ENCODE peak calls at places on chromosome 14, in five cellular contexts. One of them, this sample, is unnamed.
A peak's percentile ranks its signal among the peaks of the same experiment; 100 is the strongest.

GRCh38 chr14:95045836-95046430 is 111.4 kb downstream of the DICER1 start:
- DNase-seq in CD8-positive, alpha-beta memory T cell: no peak
- DNase-seq in IMR-90: no peak
- DNase-seq in PC-3: no peak
- DNase-seq in mammary epithelial cell: no peak
- DNase-seq in this sample: no peak

GRCh38 chr14:105885561-105886320 is 359.4 kb downstream of the TMEM121 start:
- DNase-seq in PC-3: no peak
- DNase-seq in CD8-positive, alpha-beta memory T cell: no peak
- DNase-seq in mammary epithelial cell: no peak
- DNase-seq in IMR-90: no peak
- DNase-seq in this sample: no peak

GRCh38 chr14:52801014-52801708 is 9.8 kb upstream of the GNPNAT1 start:
- DNase-seq in CD8-positive, alpha-beta memory T cell: no peak
- DNase-seq in IMR-90: peak; percentile 92
- DNase-seq in mammary epithelial cell: no peak
- DNase-seq in PC-3: peak; percentile 78
- DNase-seq in this sample: no peak

GRCh38 chr14:33790996-33791395 is 159.9 kb downstream of the EGLN3 start:
- DNase-seq in IMR-90: no peak
- DNase-seq in CD8-positive, alpha-beta memory T cell: no peak
- DNase-seq in PC-3: no peak
- DNase-seq in mammary epithelial cell: no peak
- DNase-seq in this sample: no peak

GRCh38 chr14:28886940-28887339 is 120.4 kb downstream of the FOXG1 start:
- DNase-seq in mammary epithelial cell: no peak
- DNase-seq in PC-3: no peak
- DNase-seq in IMR-90: no peak
- DNase-seq in CD8-positive, alpha-beta memory T cell: no peak
- DNase-seq in this sample: no peak

GRCh38 chr14:24058260-24058950 is 6.6 kb downstream of the CARMIL3 start:
- DNase-seq in PC-3: peak; percentile 84
- DNase-seq in CD8-positive, alpha-beta memory T cell: peak; percentile 49
- DNase-seq in mammary epithelial cell: peak; percentile 50
- DNase-seq in IMR-90: peak; percentile 64
- DNase-seq in this sample: peak; percentile 86

GRCh38 chr14:99100871-99101270 is 171.1 kb downstream of the BCL11B start:
- DNase-seq in mammary epithelial cell: no peak
- DNase-seq in CD8-positive, alpha-beta memory T cell: no peak
- DNase-seq in IMR-90: no peak
- DNase-seq in PC-3: no peak
- DNase-seq in this sample: no peak

GRCh38 chr14:65414961-65415589 is 2.5 kb downstream of the FUT8 start:
- DNase-seq in CD8-positive, alpha-beta memory T cell: peak; percentile 15
- DNase-seq in IMR-90: peak; percentile 50
- DNase-seq in PC-3: peak; percentile 57
- DNase-seq in mammary epithelial cell: no peak
- DNase-seq in this sample: no peak

GRCh38 chr14:25518347-25518746 is 468.4 kb upstream of the STXBP6 start:
- DNase-seq in CD8-positive, alpha-beta memory T cell: no peak
- DNase-seq in IMR-90: no peak
- DNase-seq in PC-3: no peak
- DNase-seq in mammary epithelial cell: no peak
- DNase-seq in this sample: no peak

GRCh38 chr14:52949711-52950409 is 990 bp downstream of the FERMT2 start:
- DNase-seq in IMR-90: peak; percentile 46
- DNase-seq in CD8-positive, alpha-beta memory T cell: peak; percentile 5
- DNase-seq in PC-3: peak; percentile 68
- DNase-seq in mammary epithelial cell: peak; percentile 68
- DNase-seq in this sample: peak; percentile 47

GRCh38 chr14:105939810-105940508 is 413.6 kb downstream of the TMEM121 start:
- DNase-seq in mammary epithelial cell: no peak
- DNase-seq in CD8-positive, alpha-beta memory T cell: no peak
- DNase-seq in IMR-90: no peak
- DNase-seq in PC-3: no peak
- DNase-seq in this sample: no peak

GRCh38 chr14:96727980-96728717 is 69.0 kb upstream of the VRK1 start:
- DNase-seq in PC-3: no peak
- DNase-seq in mammary epithelial cell: no peak
- DNase-seq in CD8-positive, alpha-beta memory T cell: no peak
- DNase-seq in IMR-90: no peak
- DNase-seq in this sample: no peak

GRCh38 chr14:102733326-102733725 is 43.9 kb upstream of the TRAF3 start:
- DNase-seq in PC-3: no peak
- DNase-seq in CD8-positive, alpha-beta memory T cell: no peak
- DNase-seq in IMR-90: no peak
- DNase-seq in mammary epithelial cell: no peak
- DNase-seq in this sample: no peak

GRCh38 chr14:98692832-98693231 is 579.2 kb downstream of the BCL11B start:
- DNase-seq in mammary epithelial cell: peak; percentile 41
- DNase-seq in PC-3: no peak
- DNase-seq in IMR-90: no peak
- DNase-seq in CD8-positive, alpha-beta memory T cell: no peak
- DNase-seq in this sample: no peak

GRCh38 chr14:61438036-61438435 is 116.7 kb downstream of the PRKCH start:
- DNase-seq in mammary epithelial cell: no peak
- DNase-seq in IMR-90: no peak
- DNase-seq in PC-3: no peak
- DNase-seq in CD8-positive, alpha-beta memory T cell: no peak
- DNase-seq in this sample: no peak

GRCh38 chr14:35571598-35571997 is 37.6 kb downstream of the INSM2 start:
- DNase-seq in IMR-90: no peak
- DNase-seq in CD8-positive, alpha-beta memory T cell: no peak
- DNase-seq in mammary epithelial cell: no peak
- DNase-seq in PC-3: no peak
- DNase-seq in this sample: no peak

GRCh38 chr14:76546426-76547221 is 170.7 kb downstream of the ESRRB start:
- DNase-seq in mammary epithelial cell: peak; percentile 61
- DNase-seq in CD8-positive, alpha-beta memory T cell: no peak
- DNase-seq in PC-3: peak; percentile 29
- DNase-seq in IMR-90: no peak
- DNase-seq in this sample: no peak

GRCh38 chr14:94098359-94098758 is 12.2 kb upstream of the IFI27 start:
- DNase-seq in CD8-positive, alpha-beta memory T cell: no peak
- DNase-seq in PC-3: no peak
- DNase-seq in mammary epithelial cell: no peak
- DNase-seq in IMR-90: no peak
- DNase-seq in this sample: no peak

GRCh38 chr14:73059326-73059725 is 992 bp downstream of the RBM25 start:
- DNase-seq in CD8-positive, alpha-beta memory T cell: no peak
- DNase-seq in mammary epithelial cell: no peak
- DNase-seq in IMR-90: peak; percentile 16
- DNase-seq in PC-3: no peak
- DNase-seq in this sample: no peak

GRCh38 chr14:54348923-54349615 is 47.7 kb upstream of the CDKN3 start:
- DNase-seq in mammary epithelial cell: no peak
- DNase-seq in IMR-90: peak; percentile 23
- DNase-seq in CD8-positive, alpha-beta memory T cell: no peak
- DNase-seq in PC-3: no peak
- DNase-seq in this sample: no peak

GRCh38 chr14:60680511-60680910 is 31.2 kb upstream of the SIX1 start:
- DNase-seq in IMR-90: no peak
- DNase-seq in CD8-positive, alpha-beta memory T cell: no peak
- DNase-seq in PC-3: no peak
- DNase-seq in mammary epithelial cell: no peak
- DNase-seq in this sample: no peak

GRCh38 chr14:71591929-71592328 is 340.3 kb upstream of the RGS6 start:
- DNase-seq in IMR-90: peak; percentile 64
- DNase-seq in mammary epithelial cell: peak; percentile 78
- DNase-seq in CD8-positive, alpha-beta memory T cell: no peak
- DNase-seq in PC-3: peak; percentile 66
- DNase-seq in this sample: no peak

GRCh38 chr14:30569216-30569902 is 10.4 kb downstream of the G2E3 start:
- DNase-seq in mammary epithelial cell: no peak
- DNase-seq in IMR-90: no peak
- DNase-seq in CD8-positive, alpha-beta memory T cell: no peak
- DNase-seq in PC-3: no peak
- DNase-seq in this sample: no peak

GRCh38 chr14:86527312-86527711 is 997.4 kb downstream of the FLRT2 start:
- DNase-seq in IMR-90: peak; percentile 2
- DNase-seq in CD8-positive, alpha-beta memory T cell: no peak
- DNase-seq in mammary epithelial cell: peak; percentile 5
- DNase-seq in PC-3: no peak
- DNase-seq in this sample: no peak

GRCh38 chr14:25120261-25120660 is 70.3 kb upstream of the STXBP6 start:
- DNase-seq in IMR-90: no peak
- DNase-seq in mammary epithelial cell: no peak
- DNase-seq in CD8-positive, alpha-beta memory T cell: no peak
- DNase-seq in PC-3: no peak
- DNase-seq in this sample: no peak

GRCh38 chr14:65959563-65960024 is 526.6 kb upstream of the CCDC196 start:
- DNase-seq in mammary epithelial cell: no peak
- DNase-seq in IMR-90: no peak
- DNase-seq in PC-3: no peak
- DNase-seq in CD8-positive, alpha-beta memory T cell: no peak
- DNase-seq in this sample: no peak

GRCh38 chr14:95486875-95487668 is 29.4 kb downstream of the SYNE3 start:
- DNase-seq in PC-3: no peak
- DNase-seq in CD8-positive, alpha-beta memory T cell: no peak
- DNase-seq in mammary epithelial cell: no peak
- DNase-seq in IMR-90: no peak
- DNase-seq in this sample: no peak

GRCh38 chr14:101017806-101018560 is 114.5 kb upstream of the RTL1 start:
- DNase-seq in PC-3: no peak
- DNase-seq in mammary epithelial cell: no peak
- DNase-seq in CD8-positive, alpha-beta memory T cell: no peak
- DNase-seq in IMR-90: no peak
- DNase-seq in this sample: no peak

GRCh38 chr14:105335735-105336476 is 21.4 kb downstream of the PACS2 start:
- DNase-seq in PC-3: no peak
- DNase-seq in IMR-90: no peak
- DNase-seq in CD8-positive, alpha-beta memory T cell: no peak
- DNase-seq in mammary epithelial cell: no peak
- DNase-seq in this sample: no peak

GRCh38 chr14:69879175-69880047 is at the start of gene SMOC1:
- DNase-seq in PC-3: no peak
- DNase-seq in mammary epithelial cell: peak; percentile 85
- DNase-seq in CD8-positive, alpha-beta memory T cell: no peak
- DNase-seq in IMR-90: peak; percentile 79
- DNase-seq in this sample: no peak

GRCh38 chr14:94180655-94181271 is 6.6 kb downstream of the PPP4R4 start:
- DNase-seq in CD8-positive, alpha-beta memory T cell: peak; percentile 63
- DNase-seq in mammary epithelial cell: peak; percentile 60
- DNase-seq in IMR-90: peak; percentile 42
- DNase-seq in PC-3: peak; percentile 58
- DNase-seq in this sample: no peak

GRCh38 chr14:68463299-68463698 is 329.6 kb downstream of the ZFP36L1 start:
- DNase-seq in PC-3: no peak
- DNase-seq in mammary epithelial cell: no peak
- DNase-seq in IMR-90: no peak
- DNase-seq in CD8-positive, alpha-beta memory T cell: no peak
- DNase-seq in this sample: no peak
- H3K4me1 ChIP-seq in PC-3: peaks cover 56% of the 10 kb centered on the region
- H3K4me1 ChIP-seq in mammary epithelial cell: peaks cover 69% of the 10 kb centered on the region
- H3K4me1 ChIP-seq in IMR-90: peaks cover 15% of the 10 kb centered on the region
- H3K4me1 ChIP-seq in CD8-positive, alpha-beta memory T cell: peaks cover 4% of the 10 kb centered on the region
- H3K4me1 ChIP-seq in this sample: no peaks in the 10 kb centered on the region

DNA sequence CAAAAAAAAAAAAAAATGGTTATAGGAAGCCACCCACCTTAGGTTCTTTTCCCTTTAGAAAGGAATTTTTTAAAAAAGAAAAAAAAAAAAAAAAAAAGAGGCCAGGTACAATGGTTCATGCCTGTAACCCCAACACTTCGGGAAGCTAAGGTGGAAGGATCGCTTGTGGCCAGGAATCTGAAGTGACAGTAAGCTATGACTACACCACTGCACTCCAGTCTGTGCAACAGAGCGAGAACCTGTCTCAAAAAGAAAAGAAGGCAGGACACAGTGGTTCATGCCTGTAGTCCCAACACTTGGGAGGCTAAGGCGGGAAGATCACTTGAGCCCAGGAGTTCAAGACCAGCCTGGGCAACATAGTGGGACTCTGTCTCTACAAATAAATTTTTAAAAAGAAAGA is 36.0 kb downstream of the SPTLC2 start:
- DNase-seq in IMR-90: no peak
- DNase-seq in mammary epithelial cell: no peak
- DNase-seq in CD8-positive, alpha-beta memory T cell: no peak
- DNase-seq in PC-3: no peak
- DNase-seq in this sample: no peak
- H3K4me3 ChIP-seq in IMR-90: no peak overlapping the region
- H3K4me3 ChIP-seq in mammary epithelial cell: no peak overlapping the region
- H3K4me3 ChIP-seq in CD8-positive, alpha-beta memory T cell: no peak overlapping the region
- H3K4me3 ChIP-seq in PC-3: no peak overlapping the region
- H3K4me3 ChIP-seq in this sample: peak overlapping the region; percentile 18

DNA sequence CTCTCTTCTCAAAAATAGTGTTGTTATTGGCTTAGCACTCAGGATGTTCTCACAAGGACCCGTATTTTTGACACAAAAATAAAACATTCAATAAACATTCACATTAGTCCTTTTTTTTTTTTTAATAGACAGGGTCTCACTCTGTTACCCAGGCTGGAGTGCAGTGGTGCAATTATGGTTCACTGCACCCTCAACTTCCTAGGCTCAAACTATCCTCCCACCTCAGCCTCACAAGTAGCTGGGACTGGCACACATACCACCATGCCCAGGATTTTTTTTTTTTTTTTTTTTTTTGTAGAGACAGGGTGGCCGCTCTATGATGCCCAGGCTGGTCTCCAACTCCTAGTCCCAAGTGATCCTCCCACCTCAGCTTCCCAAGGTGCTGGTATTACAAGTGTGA is 27.0 kb downstream of the PPP1R13B start:
- DNase-seq in CD8-positive, alpha-beta memory T cell: no peak
- DNase-seq in mammary epithelial cell: no peak
- DNase-seq in PC-3: no peak
- DNase-seq in IMR-90: no peak
- DNase-seq in this sample: no peak
- H3K4me1 ChIP-seq in CD8-positive, alpha-beta memory T cell: no peaks in the 10 kb centered on the region
- H3K4me1 ChIP-seq in mammary epithelial cell: no peaks in the 10 kb centered on the region
- H3K4me1 ChIP-seq in PC-3: peaks cover 3% of the 10 kb centered on the region
- H3K4me1 ChIP-seq in IMR-90: no peaks in the 10 kb centered on the region
- H3K4me1 ChIP-seq in this sample: peaks cover 4% of the 10 kb centered on the region

DNA sequence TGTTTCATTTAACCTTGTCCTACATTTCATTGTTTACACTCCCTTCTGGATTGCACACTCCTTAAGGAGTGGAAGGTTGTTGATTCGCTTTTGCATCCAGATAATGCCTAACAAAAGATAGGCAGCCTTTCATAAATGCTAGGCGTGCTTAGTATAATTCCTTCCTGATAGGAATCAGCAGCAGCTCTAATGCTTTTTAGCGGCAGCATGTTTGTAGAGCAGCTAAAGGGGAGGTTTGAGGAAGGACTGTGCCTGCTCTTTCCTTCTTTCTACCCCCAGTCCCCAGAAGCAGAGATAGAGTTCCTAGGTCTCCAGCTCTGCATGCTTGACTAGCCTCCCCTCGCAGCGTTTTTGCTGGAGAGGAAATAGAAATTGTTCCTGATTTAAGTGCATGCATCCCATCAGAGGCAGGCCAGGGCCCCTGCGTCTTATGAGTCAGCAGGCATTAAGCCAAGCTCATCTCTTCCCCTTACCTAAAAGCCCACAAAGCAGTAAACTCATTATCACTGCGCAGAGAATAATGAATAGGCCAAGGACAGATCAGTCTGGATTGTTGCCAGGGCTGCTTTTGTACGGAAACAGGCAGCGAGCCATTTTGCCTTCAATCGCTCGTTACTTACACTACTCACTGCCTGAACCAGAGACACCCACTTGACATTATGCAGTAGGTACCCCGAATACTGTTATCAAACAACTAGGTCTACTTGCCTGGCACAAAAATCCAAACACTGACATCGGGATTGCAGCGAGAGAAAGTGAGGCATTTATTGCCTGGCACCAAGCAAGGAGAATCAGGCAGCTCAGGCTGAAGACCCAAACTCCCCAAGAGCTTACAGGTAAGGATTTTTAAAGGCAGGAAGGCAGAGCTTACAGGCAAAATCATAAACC is 14.1 kb upstream of the TBPL2 start:
- DNase-seq in CD8-positive, alpha-beta memory T cell: no peak
- DNase-seq in PC-3: peak; percentile 96
- DNase-seq in IMR-90: peak; percentile 86
- DNase-seq in mammary epithelial cell: peak; percentile 71
- DNase-seq in this sample: no peak
- H3K4me3 ChIP-seq in CD8-positive, alpha-beta memory T cell: no peak overlapping the region
- H3K4me3 ChIP-seq in PC-3: peak overlapping the region; percentile 42
- H3K4me3 ChIP-seq in IMR-90: no peak overlapping the region
- H3K4me3 ChIP-seq in mammary epithelial cell: no peak overlapping the region
- H3K4me3 ChIP-seq in this sample: no peak overlapping the region

This sample was measured in prostate gland.